ENCODE peak calls at places on chromosome X, in nine cellular contexts. G is spleen, H is esophagus squamous epithelium, C is body of pancreas, N is gastrocnemius medialis, W is uterus, V is adrenal gland, Q is IMR-90, Z is ovary. L is an unnamed sample. For H3K9me3 and H3K36me3, the result is how much of the 10 kb centered on the place peaks cover.

GRCh38 chrX:70134116-70134477 is 850 bp downstream of the IGBP1 start:
- DNase-seq in G (peak), H (no peak), C (no peak), N (no peak), W (no peak), V (no peak), Q (peak), Z (no peak), L (no peak)

GRCh38 chrX:2767631-2768455 is 16.0 kb downstream of the XG start:
- DNase-seq in G (no peak), H (no peak), C (peak), N (peak), W (peak), V (peak), Q (peak), Z (no peak), L (no peak)

GRCh38 chrX:23317799-23318724 is 16.6 kb upstream of the PTCHD1 start:
- DNase-seq in G (no peak), H (no peak), C (no peak), N (no peak), W (no peak), V (no peak), Q (no peak), Z (no peak), L (no peak)

GRCh38 chrX:1072637-1073377 is 139.6 kb downstream of the CRLF2 start:
- DNase-seq in G (peak), H (no peak), C (no peak), N (no peak), W (no peak), V (no peak), Q (no peak), Z (no peak), L (no peak)

GRCh38 chrX:123962794-123963373 is 1.4 kb downstream of the STAG2 start:
- DNase-seq in G (peak), H (peak), C (peak), N (peak), W (peak), V (peak), Q (peak), Z (peak), L (peak)

GRCh38 chrX:143615851-143616250 is 20.1 kb downstream of the SLITRK4 start:
- DNase-seq in G (no peak), H (no peak), C (no peak), N (no peak), W (no peak), V (no peak), Q (no peak), Z (no peak), L (no peak)

GRCh38 chrX:15143050-15143824 is 126.6 kb downstream of the ASB9 start:
- DNase-seq in G (peak), H (no peak), C (peak), N (peak), W (peak), V (peak), Q (peak), Z (peak), L (peak)

GRCh38 chrX:97847885-97848679 is 964.4 kb downstream of the RPA4 start:
- DNase-seq in G (no peak), H (no peak), C (no peak), N (no peak), W (no peak), V (no peak), Q (no peak), Z (no peak), L (no peak)

GRCh38 chrX:68307767-68308166 is 125.5 kb downstream of the OPHN1 start:
- DNase-seq in G (no peak), H (no peak), C (no peak), N (no peak), W (no peak), V (no peak), Q (peak), Z (no peak), L (no peak)

GRCh38 chrX:96776966-96777365 is 92.3 kb downstream of the DIAPH2 start:
- DNase-seq in G (no peak), H (no peak), C (no peak), N (no peak), W (no peak), V (no peak), Q (peak), Z (no peak), L (no peak)

GRCh38 chrX:39150210-39150609 is 349.0 kb downstream of the MID1IP1 start:
- DNase-seq in G (no peak), H (no peak), C (no peak), N (no peak), W (no peak), V (no peak), Q (no peak), Z (no peak), L (no peak)

GRCh38 chrX:138711399-138712347 is at the start of gene FGF13:
- DNase-seq in G (peak), H (no peak), C (peak), N (no peak), W (peak), V (no peak), Q (no peak), Z (peak), L (peak)

GRCh38 chrX:29687687-29688086 is 527.7 kb upstream of the MAGEB2 start:
- DNase-seq in G (no peak), H (no peak), C (no peak), N (no peak), W (no peak), V (no peak), Q (peak), Z (no peak), L (no peak)

GRCh38 chrX:71181558-71181909 is 36.9 kb downstream of the NLGN3 start:
- DNase-seq in G (no peak), H (no peak), C (peak), N (no peak), W (peak), V (no peak), Q (no peak), Z (peak), L (no peak)

GRCh38 chrX:71181910-71182799 is 37.5 kb downstream of the NLGN3 start:
- DNase-seq in G (peak), H (peak), C (peak), N (peak), W (peak), V (peak), Q (peak), Z (peak), L (peak)

GRCh38 chrX:71184803-71185495 is 38.1 kb upstream of the GJB1 start:
- DNase-seq in G (no peak), H (no peak), C (peak), N (no peak), W (no peak), V (no peak), Q (no peak), Z (no peak), L (no peak)

GRCh38 chrX:71184092-71184491 is 38.9 kb upstream of the GJB1 start:
- DNase-seq in G (no peak), H (no peak), C (no peak), N (no peak), W (no peak), V (no peak), Q (no peak), Z (no peak), L (no peak)

GRCh38 chrX:71183341-71183740 is 38.7 kb downstream of the NLGN3 start:
- DNase-seq in G (no peak), H (no peak), C (no peak), N (no peak), W (no peak), V (no peak), Q (no peak), Z (no peak), L (no peak)
- TF ChIP-seq POLR2A in G (no peak), H (no peak), C (no peak), N (no peak), W (no peak), V (no peak), Q (no peak), Z (no peak), L (no peak)

GRCh38 chrX:151695583-151695930 is 299 bp downstream of the PRRG3 start:
- DNase-seq in G (no peak), H (no peak), C (no peak), N (no peak), W (no peak), V (no peak), Q (no peak), Z (no peak), L (no peak)
- H3K9me3 ChIP-seq in G (under half), H (under half), C (under half), N (under half), W (under half), V (under half), Q (under half), Z (under half), L (under half)

GRCh38 chrX:13763489-13763888 is 28.9 kb downstream of the OFD1 start:
- DNase-seq in G (no peak), H (no peak), C (peak), N (peak), W (no peak), V (no peak), Q (no peak), Z (no peak), L (peak)
- H3K36me3 ChIP-seq in G (under half), H (half or more), C (under half), N (under half), W (under half), V (under half), Q (under half), Z (under half), L (under half)

GRCh38 chrX:49199315-49199595 is 738 bp downstream of the SYP start:
- DNase-seq in G (no peak), H (no peak), C (no peak), N (no peak), W (no peak), V (no peak), Q (no peak), Z (no peak), L (no peak)

GRCh38 chrX:49202022-49202421 is 2.0 kb upstream of the SYP start:
- DNase-seq in G (no peak), H (no peak), C (peak), N (no peak), W (no peak), V (no peak), Q (no peak), Z (no peak), L (no peak)

GRCh38 chrX:49197543-49198087 is 2.4 kb downstream of the SYP start:
- DNase-seq in G (no peak), H (no peak), C (no peak), N (no peak), W (no peak), V (no peak), Q (no peak), Z (no peak), L (no peak)

GRCh38 chrX:49198540-49199314 is 1.3 kb downstream of the SYP start:
- DNase-seq in G (no peak), H (no peak), C (no peak), N (no peak), W (no peak), V (no peak), Q (no peak), Z (no peak), L (no peak)

GRCh38 chrX:49199906-49200771 is at the start of gene SYP:
- DNase-seq in G (peak), H (peak), C (peak), N (peak), W (peak), V (peak), Q (peak), Z (peak), L (peak)
- TF ChIP-seq POLR2A in G (no peak), H (no peak), C (peak), N (peak), W (no peak), V (peak), Q (no peak), Z (peak), L (peak)

DNA sequence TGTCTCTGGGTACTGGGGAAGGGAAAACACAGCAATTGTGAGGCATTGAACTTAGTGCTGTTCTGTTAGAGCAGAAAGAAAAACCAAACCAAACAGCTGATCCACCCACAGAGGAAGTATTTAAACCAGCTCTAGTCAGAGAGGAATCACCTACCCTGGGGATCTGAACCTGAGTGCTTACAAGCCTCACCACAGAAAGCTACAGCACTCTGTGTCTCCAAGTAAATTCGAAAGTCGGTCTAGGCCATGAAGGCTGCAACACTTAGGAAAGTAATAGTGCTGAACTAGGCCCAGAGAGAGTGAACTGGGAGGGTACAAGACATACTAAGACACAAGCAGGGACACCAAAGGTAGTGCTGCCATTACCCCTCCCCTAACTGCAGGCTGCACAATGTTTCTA is 142.2 kb upstream of the CXorf51A start:
- DNase-seq in G (no peak), H (no peak), C (no peak), N (no peak), W (no peak), V (no peak), Q (no peak), Z (no peak), L (no peak)
- H3K9me3 ChIP-seq in G (under half), H (under half), C (under half), N (under half), W (under half), V (under half), Q (under half), Z (under half), L (under half)

GRCh38 chrX:103678199-103678993 is 8.1 kb downstream of the MORF4L2 start:
- DNase-seq in G (no peak), H (no peak), C (no peak), N (no peak), W (no peak), V (no peak), Q (peak), Z (no peak), L (no peak)
- H3K36me3 ChIP-seq in G (under half), H (half or more), C (under half), N (under half), W (under half), V (half or more), Q (under half), Z (under half), L (under half)